ENCODE peak calls at places on chromosomes 11 and 22, in five cellular contexts. One of them, this sample, is unnamed. For H3K27me3 and H3K4me1, the result is how much of the 10 kb centered on the place peaks cover.

GRCh38 chr11:61516675-61517516 is 8.3 kb downstream of the LRRC10B start:
- DNase-seq in effector memory CD4-positive, alpha-beta T cell: peak
- DNase-seq in NT2/D1: no peak
- DNase-seq in right lobe of liver: no peak
- DNase-seq in thoracic aorta: no peak
- DNase-seq in this sample: peak

GRCh38 chr11:132941024-132941646 is 591.2 kb downstream of the OPCML start:
- DNase-seq in right lobe of liver: no peak
- DNase-seq in NT2/D1: no peak
- DNase-seq in thoracic aorta: no peak
- DNase-seq in effector memory CD4-positive, alpha-beta T cell: no peak
- DNase-seq in this sample: no peak

GRCh38 chr22:49201046-49201970 is 626.4 kb downstream of the BRD1 start:
- DNase-seq in thoracic aorta: no peak
- DNase-seq in NT2/D1: no peak
- DNase-seq in effector memory CD4-positive, alpha-beta T cell: no peak
- DNase-seq in right lobe of liver: peak
- DNase-seq in this sample: peak

GRCh38 chr22:21937041-21937820 is 15.4 kb downstream of the PPM1F start:
- DNase-seq in thoracic aorta: no peak
- DNase-seq in right lobe of liver: no peak
- DNase-seq in effector memory CD4-positive, alpha-beta T cell: no peak
- DNase-seq in NT2/D1: no peak
- DNase-seq in this sample: no peak

GRCh38 chr11:58768137-58768536 is 36.4 kb upstream of the GLYAT start:
- DNase-seq in thoracic aorta: no peak
- DNase-seq in right lobe of liver: no peak
- DNase-seq in NT2/D1: no peak
- DNase-seq in effector memory CD4-positive, alpha-beta T cell: no peak
- DNase-seq in this sample: no peak

GRCh38 chr11:65546217-65546958 is 11.8 kb downstream of the LTBP3 start:
- DNase-seq in thoracic aorta: no peak
- DNase-seq in right lobe of liver: peak
- DNase-seq in NT2/D1: no peak
- DNase-seq in effector memory CD4-positive, alpha-beta T cell: peak
- DNase-seq in this sample: peak

GRCh38 chr22:46547883-46548244 is 10.4 kb upstream of the CELSR1 start:
- DNase-seq in right lobe of liver: peak
- DNase-seq in effector memory CD4-positive, alpha-beta T cell: no peak
- DNase-seq in NT2/D1: no peak
- DNase-seq in thoracic aorta: peak
- DNase-seq in this sample: peak

GRCh38 chr11:65646921-65647701 is 9.2 kb downstream of the SIPA1 start:
- DNase-seq in thoracic aorta: no peak
- DNase-seq in right lobe of liver: peak
- DNase-seq in NT2/D1: no peak
- DNase-seq in effector memory CD4-positive, alpha-beta T cell: no peak
- DNase-seq in this sample: no peak

GRCh38 chr22:42138122-42138770 is 7.6 kb upstream of the CYP2D6 start:
- DNase-seq in right lobe of liver: no peak
- DNase-seq in thoracic aorta: no peak
- DNase-seq in NT2/D1: no peak
- DNase-seq in effector memory CD4-positive, alpha-beta T cell: no peak
- DNase-seq in this sample: no peak

GRCh38 chr22:50483106-50483505 is 1.8 kb downstream of the ADM2 start:
- DNase-seq in right lobe of liver: no peak
- DNase-seq in effector memory CD4-positive, alpha-beta T cell: no peak
- DNase-seq in thoracic aorta: no peak
- DNase-seq in NT2/D1: no peak
- DNase-seq in this sample: no peak

GRCh38 chr11:8886332-8886731 is 24.7 kb upstream of the AKIP1 start:
- DNase-seq in effector memory CD4-positive, alpha-beta T cell: no peak
- DNase-seq in NT2/D1: no peak
- DNase-seq in thoracic aorta: no peak
- DNase-seq in right lobe of liver: no peak
- DNase-seq in this sample: no peak

GRCh38 chr11:34427171-34427805 is 11.4 kb upstream of the CAT start:
- DNase-seq in NT2/D1: no peak
- DNase-seq in effector memory CD4-positive, alpha-beta T cell: no peak
- DNase-seq in thoracic aorta: no peak
- DNase-seq in right lobe of liver: no peak
- DNase-seq in this sample: peak

GRCh38 chr11:75429902-75430691 is 2.9 kb downstream of the KLHL35 start:
- DNase-seq in right lobe of liver: no peak
- DNase-seq in NT2/D1: no peak
- DNase-seq in effector memory CD4-positive, alpha-beta T cell: peak
- DNase-seq in thoracic aorta: no peak
- DNase-seq in this sample: no peak

GRCh38 chr11:18050853-18051252 is 4.8 kb upstream of the TPH1 start:
- DNase-seq in thoracic aorta: no peak
- DNase-seq in NT2/D1: no peak
- DNase-seq in effector memory CD4-positive, alpha-beta T cell: no peak
- DNase-seq in right lobe of liver: no peak
- DNase-seq in this sample: no peak

GRCh38 chr11:18046116-18046777 is at the start of gene TPH1:
- DNase-seq in effector memory CD4-positive, alpha-beta T cell: no peak
- DNase-seq in NT2/D1: no peak
- DNase-seq in right lobe of liver: peak
- DNase-seq in thoracic aorta: peak
- DNase-seq in this sample: peak
- H3K27me3 ChIP-seq in effector memory CD4-positive, alpha-beta T cell: under half
- H3K27me3 ChIP-seq in NT2/D1: under half
- H3K27me3 ChIP-seq in right lobe of liver: under half
- H3K27me3 ChIP-seq in thoracic aorta: under half
- H3K27me3 ChIP-seq in this sample: under half

GRCh38 chr11:19915808-19916207 is 203.2 kb downstream of the NAV2 start:
- DNase-seq in NT2/D1: no peak
- DNase-seq in effector memory CD4-positive, alpha-beta T cell: no peak
- DNase-seq in right lobe of liver: no peak
- DNase-seq in thoracic aorta: no peak
- DNase-seq in this sample: no peak

GRCh38 chr11:19913236-19913892 is 200.7 kb downstream of the NAV2 start:
- DNase-seq in NT2/D1: no peak
- DNase-seq in thoracic aorta: no peak
- DNase-seq in right lobe of liver: no peak
- DNase-seq in effector memory CD4-positive, alpha-beta T cell: no peak
- DNase-seq in this sample: no peak

GRCh38 chr11:19912206-19913118 is 199.8 kb downstream of the NAV2 start:
- DNase-seq in NT2/D1: no peak
- DNase-seq in effector memory CD4-positive, alpha-beta T cell: no peak
- DNase-seq in right lobe of liver: no peak
- DNase-seq in thoracic aorta: no peak
- DNase-seq in this sample: no peak

GRCh38 chr11:19910931-19911330 is 198.3 kb downstream of the NAV2 start:
- DNase-seq in right lobe of liver: no peak
- DNase-seq in NT2/D1: no peak
- DNase-seq in effector memory CD4-positive, alpha-beta T cell: no peak
- DNase-seq in thoracic aorta: no peak
- DNase-seq in this sample: no peak

DNA sequence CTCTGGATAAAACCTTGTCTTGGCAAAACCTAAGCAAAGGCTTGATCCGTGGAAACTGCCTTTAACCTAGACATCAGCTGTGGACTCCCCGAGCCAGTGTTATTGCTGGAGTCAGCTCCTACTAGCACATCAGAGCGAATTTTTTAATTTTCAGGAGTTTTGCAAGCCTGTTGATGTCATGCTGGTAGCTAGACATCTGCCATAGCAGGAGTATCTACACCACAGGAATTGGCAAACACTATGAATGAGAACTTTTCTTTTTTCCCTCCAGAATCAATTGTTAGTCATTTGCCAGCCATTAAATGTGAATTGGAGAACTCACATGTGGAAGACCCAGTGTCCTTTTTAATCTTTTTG is 201.2 kb downstream of the NAV2 start:
- DNase-seq in right lobe of liver: no peak
- DNase-seq in thoracic aorta: no peak
- DNase-seq in NT2/D1: no peak
- DNase-seq in effector memory CD4-positive, alpha-beta T cell: no peak
- DNase-seq in this sample: no peak
- H3K4me1 ChIP-seq in right lobe of liver: under half
- H3K4me1 ChIP-seq in thoracic aorta: half or more
- H3K4me1 ChIP-seq in NT2/D1: under half
- H3K4me1 ChIP-seq in effector memory CD4-positive, alpha-beta T cell: under half
- H3K4me1 ChIP-seq in this sample: under half

GRCh38 chr11:120839846-120840402 is 184.0 kb upstream of the TBCEL start:
- DNase-seq in effector memory CD4-positive, alpha-beta T cell: no peak
- DNase-seq in right lobe of liver: no peak
- DNase-seq in NT2/D1: no peak
- DNase-seq in thoracic aorta: no peak
- DNase-seq in this sample: no peak

GRCh38 chr11:120832609-120833221 is 191.2 kb upstream of the TBCEL start:
- DNase-seq in NT2/D1: no peak
- DNase-seq in effector memory CD4-positive, alpha-beta T cell: no peak
- DNase-seq in right lobe of liver: no peak
- DNase-seq in thoracic aorta: no peak
- DNase-seq in this sample: no peak

GRCh38 chr11:120834686-120835225 is 189.1 kb upstream of the TBCEL start:
- DNase-seq in thoracic aorta: no peak
- DNase-seq in NT2/D1: no peak
- DNase-seq in effector memory CD4-positive, alpha-beta T cell: no peak
- DNase-seq in right lobe of liver: no peak
- DNase-seq in this sample: no peak

GRCh38 chr11:120839201-120839600 is 184.7 kb upstream of the TBCEL start:
- DNase-seq in effector memory CD4-positive, alpha-beta T cell: no peak
- DNase-seq in thoracic aorta: no peak
- DNase-seq in right lobe of liver: no peak
- DNase-seq in NT2/D1: no peak
- DNase-seq in this sample: no peak

GRCh38 chr11:120835601-120836228 is 188.2 kb upstream of the TBCEL start:
- DNase-seq in effector memory CD4-positive, alpha-beta T cell: no peak
- DNase-seq in NT2/D1: no peak
- DNase-seq in right lobe of liver: no peak
- DNase-seq in thoracic aorta: no peak
- DNase-seq in this sample: no peak
- H3K27me3 ChIP-seq in effector memory CD4-positive, alpha-beta T cell: under half
- H3K27me3 ChIP-seq in NT2/D1: under half
- H3K27me3 ChIP-seq in right lobe of liver: under half
- H3K27me3 ChIP-seq in thoracic aorta: under half
- H3K27me3 ChIP-seq in this sample: under half

DNA sequence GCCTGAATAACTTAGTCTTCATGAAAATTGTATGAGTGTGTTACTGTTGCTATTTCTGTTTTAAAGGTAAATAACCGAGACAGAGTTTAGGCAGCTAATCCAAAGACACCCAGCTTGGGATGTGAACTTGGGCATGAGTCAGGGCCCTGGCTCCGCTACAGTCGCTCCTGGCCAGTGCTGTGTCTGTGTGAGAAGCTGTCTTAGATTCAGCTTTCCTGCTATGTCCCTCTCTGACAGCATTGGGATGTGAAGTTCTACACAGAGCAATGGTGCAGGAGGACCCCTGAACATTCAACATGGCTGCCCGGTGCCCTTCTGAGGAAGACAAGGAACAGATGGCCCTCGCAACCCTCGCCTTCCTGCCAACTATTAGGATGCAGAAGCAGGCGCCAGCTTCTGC is 49.4 kb downstream of the GALNT18 start:
- DNase-seq in effector memory CD4-positive, alpha-beta T cell: no peak
- DNase-seq in NT2/D1: no peak
- DNase-seq in thoracic aorta: no peak
- DNase-seq in right lobe of liver: no peak
- DNase-seq in this sample: no peak
- H3K4me1 ChIP-seq in effector memory CD4-positive, alpha-beta T cell: under half
- H3K4me1 ChIP-seq in NT2/D1: under half
- H3K4me1 ChIP-seq in thoracic aorta: half or more
- H3K4me1 ChIP-seq in right lobe of liver: under half
- H3K4me1 ChIP-seq in this sample: under half

GRCh38 chr11:35622070-35622469 is 3.8 kb downstream of the FJX1 start:
- DNase-seq in NT2/D1: no peak
- DNase-seq in thoracic aorta: no peak
- DNase-seq in right lobe of liver: no peak
- DNase-seq in effector memory CD4-positive, alpha-beta T cell: no peak
- DNase-seq in this sample: no peak
- H3K27me3 ChIP-seq in NT2/D1: under half
- H3K27me3 ChIP-seq in thoracic aorta: under half
- H3K27me3 ChIP-seq in right lobe of liver: under half
- H3K27me3 ChIP-seq in effector memory CD4-positive, alpha-beta T cell: under half
- H3K27me3 ChIP-seq in this sample: under half

DNA sequence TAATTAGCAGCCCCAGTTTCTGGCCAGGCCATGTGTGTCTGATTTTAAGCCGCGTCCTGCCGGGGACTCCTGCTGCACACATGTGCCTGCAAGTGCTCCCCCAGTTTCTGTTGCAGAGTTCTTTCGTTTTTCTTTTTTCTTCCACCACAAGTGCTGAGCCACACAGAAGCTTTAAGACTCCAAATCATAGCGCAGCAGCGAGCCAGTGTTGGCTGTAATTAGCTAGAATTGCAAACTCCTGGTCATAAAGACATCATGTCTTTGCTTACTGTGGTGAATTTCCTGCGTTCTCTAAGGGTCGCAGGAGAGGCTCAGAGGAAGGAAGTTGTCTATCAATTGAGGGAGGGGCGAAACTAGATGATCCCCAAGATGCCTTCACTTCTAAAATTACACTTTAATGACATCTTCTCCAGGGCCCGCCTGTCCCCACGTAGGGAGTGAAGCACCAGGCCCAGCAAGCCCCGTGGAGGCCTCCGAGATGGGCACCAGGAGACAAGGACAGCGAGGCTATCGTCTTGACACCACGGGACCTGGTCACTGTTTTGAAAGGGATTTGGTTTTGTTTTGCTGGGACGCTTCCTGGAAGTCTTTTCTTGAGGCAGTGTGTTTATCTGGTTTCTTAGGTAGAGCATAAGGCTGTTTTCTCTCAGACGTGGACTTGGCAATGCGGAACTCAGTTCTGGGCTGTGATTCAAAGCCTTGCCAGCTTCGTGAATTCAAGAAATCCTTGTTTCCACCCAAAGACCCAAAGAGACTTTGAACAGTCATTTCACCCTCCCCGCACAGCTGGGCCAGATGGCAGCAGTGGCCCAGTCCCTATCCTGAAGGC is 71.8 kb downstream of the UBASH3B start:
- DNase-seq in right lobe of liver: no peak
- DNase-seq in effector memory CD4-positive, alpha-beta T cell: no peak
- DNase-seq in thoracic aorta: no peak
- DNase-seq in NT2/D1: no peak
- DNase-seq in this sample: no peak
- H3K4me1 ChIP-seq in right lobe of liver: under half
- H3K4me1 ChIP-seq in effector memory CD4-positive, alpha-beta T cell: under half
- H3K4me1 ChIP-seq in thoracic aorta: under half
- H3K4me1 ChIP-seq in NT2/D1: under half
- H3K4me1 ChIP-seq in this sample: under half

This sample was measured in uterus.